ENCODE peak calls at places on chromosomes 6 and 20, in four cellular contexts. One of them, this sample, is unnamed.

GRCh38 chr20:1934578-1935573 is 39.7 kb downstream of the SIRPA start:
- DNase-seq in endothelial cell: no peak
- DNase-seq in NCI-H82: no peak
- DNase-seq in activated T-helper 1 cell treated with anti-CD3 and anti-CD28 coated beads, Interleukin-12 subunit alpha, Interleukin-12 subunit beta, Interleukin-2, Interleukin-4 antibody, amounts not matched to agents 30 ng/mL and 10 ng/mL and 1 ng/mL, durations not matched to agents 14 hours and 24 hours and 36 hours: no peak
- DNase-seq in this sample: no peak

GRCh38 chr6:165581678-165582077 is 81.4 kb downstream of the PDE10A start:
- DNase-seq in activated T-helper 1 cell treated with anti-CD3 and anti-CD28 coated beads, Interleukin-12 subunit alpha, Interleukin-12 subunit beta, Interleukin-2, Interleukin-4 antibody, amounts not matched to agents 30 ng/mL and 10 ng/mL and 1 ng/mL, durations not matched to agents 14 hours and 24 hours and 36 hours: no peak
- DNase-seq in endothelial cell: no peak
- DNase-seq in NCI-H82: no peak
- DNase-seq in this sample: no peak

GRCh38 chr6:14711056-14711703 is 534.7 kb upstream of the JARID2 start:
- DNase-seq in activated T-helper 1 cell treated with anti-CD3 and anti-CD28 coated beads, Interleukin-12 subunit alpha, Interleukin-12 subunit beta, Interleukin-2, Interleukin-4 antibody, amounts not matched to agents 30 ng/mL and 10 ng/mL and 1 ng/mL, durations not matched to agents 14 hours and 24 hours and 36 hours: peak
- DNase-seq in endothelial cell: peak
- DNase-seq in NCI-H82: peak
- DNase-seq in this sample: no peak

GRCh38 chr6:37696841-37697735 is 595 bp downstream of the MDGA1 start:
- DNase-seq in NCI-H82: peak
- DNase-seq in activated T-helper 1 cell treated with anti-CD3 and anti-CD28 coated beads, Interleukin-12 subunit alpha, Interleukin-12 subunit beta, Interleukin-2, Interleukin-4 antibody, amounts not matched to agents 30 ng/mL and 10 ng/mL and 1 ng/mL, durations not matched to agents 14 hours and 24 hours and 36 hours: peak
- DNase-seq in endothelial cell: peak
- DNase-seq in this sample: no peak

GRCh38 chr6:148624025-148624424 is 122.8 kb upstream of the UST start:
- DNase-seq in activated T-helper 1 cell treated with anti-CD3 and anti-CD28 coated beads, Interleukin-12 subunit alpha, Interleukin-12 subunit beta, Interleukin-2, Interleukin-4 antibody, amounts not matched to agents 30 ng/mL and 10 ng/mL and 1 ng/mL, durations not matched to agents 14 hours and 24 hours and 36 hours: no peak
- DNase-seq in endothelial cell: no peak
- DNase-seq in NCI-H82: no peak
- DNase-seq in this sample: no peak

GRCh38 chr20:15708984-15709598 is 864.2 kb downstream of the KIF16B start:
- DNase-seq in endothelial cell: peak
- DNase-seq in activated T-helper 1 cell treated with anti-CD3 and anti-CD28 coated beads, Interleukin-12 subunit alpha, Interleukin-12 subunit beta, Interleukin-2, Interleukin-4 antibody, amounts not matched to agents 30 ng/mL and 10 ng/mL and 1 ng/mL, durations not matched to agents 14 hours and 24 hours and 36 hours: no peak
- DNase-seq in NCI-H82: peak
- DNase-seq in this sample: no peak

GRCh38 chr6:54864272-54864671 is 17.7 kb downstream of the FAM83B start:
- DNase-seq in endothelial cell: no peak
- DNase-seq in NCI-H82: no peak
- DNase-seq in activated T-helper 1 cell treated with anti-CD3 and anti-CD28 coated beads, Interleukin-12 subunit alpha, Interleukin-12 subunit beta, Interleukin-2, Interleukin-4 antibody, amounts not matched to agents 30 ng/mL and 10 ng/mL and 1 ng/mL, durations not matched to agents 14 hours and 24 hours and 36 hours: no peak
- DNase-seq in this sample: no peak

GRCh38 chr6:169277619-169278018 is 24.0 kb upstream of the THBS2 start:
- DNase-seq in endothelial cell: no peak
- DNase-seq in activated T-helper 1 cell treated with anti-CD3 and anti-CD28 coated beads, Interleukin-12 subunit alpha, Interleukin-12 subunit beta, Interleukin-2, Interleukin-4 antibody, amounts not matched to agents 30 ng/mL and 10 ng/mL and 1 ng/mL, durations not matched to agents 14 hours and 24 hours and 36 hours: no peak
- DNase-seq in NCI-H82: no peak
- DNase-seq in this sample: no peak

GRCh38 chr6:109308018-109308492 is 74.2 kb downstream of the CD164 start:
- DNase-seq in NCI-H82: no peak
- DNase-seq in activated T-helper 1 cell treated with anti-CD3 and anti-CD28 coated beads, Interleukin-12 subunit alpha, Interleukin-12 subunit beta, Interleukin-2, Interleukin-4 antibody, amounts not matched to agents 30 ng/mL and 10 ng/mL and 1 ng/mL, durations not matched to agents 14 hours and 24 hours and 36 hours: no peak
- DNase-seq in endothelial cell: no peak
- DNase-seq in this sample: no peak

GRCh38 chr6:11201772-11202512 is 30.5 kb downstream of the NEDD9 start:
- DNase-seq in endothelial cell: no peak
- DNase-seq in activated T-helper 1 cell treated with anti-CD3 and anti-CD28 coated beads, Interleukin-12 subunit alpha, Interleukin-12 subunit beta, Interleukin-2, Interleukin-4 antibody, amounts not matched to agents 30 ng/mL and 10 ng/mL and 1 ng/mL, durations not matched to agents 14 hours and 24 hours and 36 hours: no peak
- DNase-seq in NCI-H82: no peak
- DNase-seq in this sample: no peak

GRCh38 chr20:53611449-53611894 is 17.8 kb upstream of the ZNF217 start:
- DNase-seq in activated T-helper 1 cell treated with anti-CD3 and anti-CD28 coated beads, Interleukin-12 subunit alpha, Interleukin-12 subunit beta, Interleukin-2, Interleukin-4 antibody, amounts not matched to agents 30 ng/mL and 10 ng/mL and 1 ng/mL, durations not matched to agents 14 hours and 24 hours and 36 hours: no peak
- DNase-seq in NCI-H82: no peak
- DNase-seq in endothelial cell: no peak
- DNase-seq in this sample: no peak

GRCh38 chr6:35729722-35730121 is 7.1 kb upstream of the ARMC12 start:
- DNase-seq in activated T-helper 1 cell treated with anti-CD3 and anti-CD28 coated beads, Interleukin-12 subunit alpha, Interleukin-12 subunit beta, Interleukin-2, Interleukin-4 antibody, amounts not matched to agents 30 ng/mL and 10 ng/mL and 1 ng/mL, durations not matched to agents 14 hours and 24 hours and 36 hours: no peak
- DNase-seq in NCI-H82: no peak
- DNase-seq in endothelial cell: no peak
- DNase-seq in this sample: no peak

GRCh38 chr6:29964904-29965872 is 22.9 kb downstream of the HLA-A start:
- DNase-seq in activated T-helper 1 cell treated with anti-CD3 and anti-CD28 coated beads, Interleukin-12 subunit alpha, Interleukin-12 subunit beta, Interleukin-2, Interleukin-4 antibody, amounts not matched to agents 30 ng/mL and 10 ng/mL and 1 ng/mL, durations not matched to agents 14 hours and 24 hours and 36 hours: peak
- DNase-seq in endothelial cell: peak
- DNase-seq in NCI-H82: peak
- DNase-seq in this sample: no peak

GRCh38 chr20:32325706-32326506 is 32.2 kb upstream of the ASXL1 start:
- DNase-seq in endothelial cell: no peak
- DNase-seq in NCI-H82: no peak
- DNase-seq in activated T-helper 1 cell treated with anti-CD3 and anti-CD28 coated beads, Interleukin-12 subunit alpha, Interleukin-12 subunit beta, Interleukin-2, Interleukin-4 antibody, amounts not matched to agents 30 ng/mL and 10 ng/mL and 1 ng/mL, durations not matched to agents 14 hours and 24 hours and 36 hours: no peak
- DNase-seq in this sample: no peak

GRCh38 chr6:150412221-150412620 is 43.4 kb downstream of the IYD start:
- DNase-seq in NCI-H82: no peak
- DNase-seq in endothelial cell: no peak
- DNase-seq in activated T-helper 1 cell treated with anti-CD3 and anti-CD28 coated beads, Interleukin-12 subunit alpha, Interleukin-12 subunit beta, Interleukin-2, Interleukin-4 antibody, amounts not matched to agents 30 ng/mL and 10 ng/mL and 1 ng/mL, durations not matched to agents 14 hours and 24 hours and 36 hours: no peak
- DNase-seq in this sample: no peak

GRCh38 chr6:21748343-21749063 is 155.0 kb downstream of the SOX4 start:
- DNase-seq in endothelial cell: no peak
- DNase-seq in NCI-H82: peak
- DNase-seq in activated T-helper 1 cell treated with anti-CD3 and anti-CD28 coated beads, Interleukin-12 subunit alpha, Interleukin-12 subunit beta, Interleukin-2, Interleukin-4 antibody, amounts not matched to agents 30 ng/mL and 10 ng/mL and 1 ng/mL, durations not matched to agents 14 hours and 24 hours and 36 hours: no peak
- DNase-seq in this sample: no peak

GRCh38 chr6:102407886-102408741 is 1014.6 kb downstream of the GRIK2 start:
- DNase-seq in activated T-helper 1 cell treated with anti-CD3 and anti-CD28 coated beads, Interleukin-12 subunit alpha, Interleukin-12 subunit beta, Interleukin-2, Interleukin-4 antibody, amounts not matched to agents 30 ng/mL and 10 ng/mL and 1 ng/mL, durations not matched to agents 14 hours and 24 hours and 36 hours: no peak
- DNase-seq in NCI-H82: no peak
- DNase-seq in endothelial cell: no peak
- DNase-seq in this sample: no peak

GRCh38 chr6:144033816-144034540 is 25.9 kb upstream of the PLAGL1 start:
- DNase-seq in activated T-helper 1 cell treated with anti-CD3 and anti-CD28 coated beads, Interleukin-12 subunit alpha, Interleukin-12 subunit beta, Interleukin-2, Interleukin-4 antibody, amounts not matched to agents 30 ng/mL and 10 ng/mL and 1 ng/mL, durations not matched to agents 14 hours and 24 hours and 36 hours: no peak
- DNase-seq in endothelial cell: no peak
- DNase-seq in NCI-H82: no peak
- DNase-seq in this sample: no peak

GRCh38 chr6:44430322-44430721 is 42.8 kb downstream of the CDC5L start:
- DNase-seq in activated T-helper 1 cell treated with anti-CD3 and anti-CD28 coated beads, Interleukin-12 subunit alpha, Interleukin-12 subunit beta, Interleukin-2, Interleukin-4 antibody, amounts not matched to agents 30 ng/mL and 10 ng/mL and 1 ng/mL, durations not matched to agents 14 hours and 24 hours and 36 hours: no peak
- DNase-seq in endothelial cell: no peak
- DNase-seq in NCI-H82: no peak
- DNase-seq in this sample: no peak

GRCh38 chr20:4802522-4802921 is 80.8 kb downstream of the PRND start:
- DNase-seq in NCI-H82: no peak
- DNase-seq in activated T-helper 1 cell treated with anti-CD3 and anti-CD28 coated beads, Interleukin-12 subunit alpha, Interleukin-12 subunit beta, Interleukin-2, Interleukin-4 antibody, amounts not matched to agents 30 ng/mL and 10 ng/mL and 1 ng/mL, durations not matched to agents 14 hours and 24 hours and 36 hours: no peak
- DNase-seq in endothelial cell: no peak
- DNase-seq in this sample: no peak

GRCh38 chr20:31788578-31788977 is 30.6 kb upstream of the MYLK2 start:
- DNase-seq in endothelial cell: no peak
- DNase-seq in activated T-helper 1 cell treated with anti-CD3 and anti-CD28 coated beads, Interleukin-12 subunit alpha, Interleukin-12 subunit beta, Interleukin-2, Interleukin-4 antibody, amounts not matched to agents 30 ng/mL and 10 ng/mL and 1 ng/mL, durations not matched to agents 14 hours and 24 hours and 36 hours: no peak
- DNase-seq in NCI-H82: no peak
- DNase-seq in this sample: no peak

GRCh38 chr6:155493694-155494143 is 38.1 kb upstream of the NOX3 start:
- DNase-seq in activated T-helper 1 cell treated with anti-CD3 and anti-CD28 coated beads, Interleukin-12 subunit alpha, Interleukin-12 subunit beta, Interleukin-2, Interleukin-4 antibody, amounts not matched to agents 30 ng/mL and 10 ng/mL and 1 ng/mL, durations not matched to agents 14 hours and 24 hours and 36 hours: no peak
- DNase-seq in NCI-H82: peak
- DNase-seq in endothelial cell: no peak
- DNase-seq in this sample: no peak

GRCh38 chr6:143471822-143472221 is 21.2 kb downstream of the PEX3 start:
- DNase-seq in endothelial cell: no peak
- DNase-seq in activated T-helper 1 cell treated with anti-CD3 and anti-CD28 coated beads, Interleukin-12 subunit alpha, Interleukin-12 subunit beta, Interleukin-2, Interleukin-4 antibody, amounts not matched to agents 30 ng/mL and 10 ng/mL and 1 ng/mL, durations not matched to agents 14 hours and 24 hours and 36 hours: no peak
- DNase-seq in NCI-H82: no peak
- DNase-seq in this sample: no peak

GRCh38 chr6:33770116-33770832 is 18.7 kb downstream of the LEMD2 start:
- DNase-seq in NCI-H82: no peak
- DNase-seq in activated T-helper 1 cell treated with anti-CD3 and anti-CD28 coated beads, Interleukin-12 subunit alpha, Interleukin-12 subunit beta, Interleukin-2, Interleukin-4 antibody, amounts not matched to agents 30 ng/mL and 10 ng/mL and 1 ng/mL, durations not matched to agents 14 hours and 24 hours and 36 hours: no peak
- DNase-seq in endothelial cell: no peak
- DNase-seq in this sample: no peak

GRCh38 chr6:3438190-3439167 is 18.4 kb downstream of the SLC22A23 start:
- DNase-seq in endothelial cell: no peak
- DNase-seq in NCI-H82: peak
- DNase-seq in activated T-helper 1 cell treated with anti-CD3 and anti-CD28 coated beads, Interleukin-12 subunit alpha, Interleukin-12 subunit beta, Interleukin-2, Interleukin-4 antibody, amounts not matched to agents 30 ng/mL and 10 ng/mL and 1 ng/mL, durations not matched to agents 14 hours and 24 hours and 36 hours: no peak
- DNase-seq in this sample: no peak

GRCh38 chr6:139416146-139416545 is 41.7 kb upstream of the CITED2 start:
- DNase-seq in activated T-helper 1 cell treated with anti-CD3 and anti-CD28 coated beads, Interleukin-12 subunit alpha, Interleukin-12 subunit beta, Interleukin-2, Interleukin-4 antibody, amounts not matched to agents 30 ng/mL and 10 ng/mL and 1 ng/mL, durations not matched to agents 14 hours and 24 hours and 36 hours: no peak
- DNase-seq in endothelial cell: no peak
- DNase-seq in NCI-H82: no peak
- DNase-seq in this sample: no peak